ENCODE peak calls at places on chromosomes 12 and 14, in seven cellular contexts. One of them, this sample, is unnamed.

GRCh38 chr12:46209914-46210834 is 58.7 kb downstream of the SLC38A1 start:
- DNase-seq in HCT116: no peak
- DNase-seq in H1: no peak
- DNase-seq in SK-N-SH: no peak
- DNase-seq in HepG2: peak
- DNase-seq in GM12878: peak
- DNase-seq in K562: no peak
- DNase-seq in this sample: peak

GRCh38 chr12:116366456-116366776 is 88.9 kb upstream of the MED13L start:
- DNase-seq in HCT116: no peak
- DNase-seq in H1: no peak
- DNase-seq in SK-N-SH: peak
- DNase-seq in HepG2: no peak
- DNase-seq in GM12878: no peak
- DNase-seq in K562: no peak
- DNase-seq in this sample: peak

GRCh38 chr12:93860659-93861373 is 183.6 kb downstream of the CRADD start:
- DNase-seq in HCT116: no peak
- DNase-seq in H1: no peak
- DNase-seq in SK-N-SH: no peak
- DNase-seq in HepG2: no peak
- DNase-seq in GM12878: no peak
- DNase-seq in K562: no peak
- DNase-seq in this sample: peak

GRCh38 chr12:116455540-116456306 is 103.5 kb upstream of the MAP1LC3B2 start:
- DNase-seq in HCT116: peak
- DNase-seq in H1: no peak
- DNase-seq in SK-N-SH: peak
- DNase-seq in HepG2: no peak
- DNase-seq in GM12878: no peak
- DNase-seq in K562: peak
- DNase-seq in this sample: peak

GRCh38 chr14:37753459-37753858 is 158.0 kb downstream of the TTC6 start:
- DNase-seq in HCT116: no peak
- DNase-seq in H1: no peak
- DNase-seq in SK-N-SH: no peak
- DNase-seq in HepG2: no peak
- DNase-seq in GM12878: no peak
- DNase-seq in K562: no peak
- DNase-seq in this sample: no peak

GRCh38 chr12:105510526-105510925 is 180.0 kb downstream of the C12orf75 start:
- DNase-seq in HCT116: no peak
- DNase-seq in H1: no peak
- DNase-seq in SK-N-SH: no peak
- DNase-seq in HepG2: no peak
- DNase-seq in GM12878: no peak
- DNase-seq in K562: no peak
- DNase-seq in this sample: no peak

GRCh38 chr12:131783915-131784541 is 44.2 kb upstream of the MMP17 start:
- DNase-seq in HCT116: peak
- DNase-seq in H1: no peak
- DNase-seq in SK-N-SH: no peak
- DNase-seq in HepG2: no peak
- DNase-seq in GM12878: peak
- DNase-seq in K562: no peak
- DNase-seq in this sample: no peak

GRCh38 chr12:108896331-108896730 is 16.4 kb downstream of the DAO start:
- DNase-seq in HCT116: no peak
- DNase-seq in H1: no peak
- DNase-seq in SK-N-SH: no peak
- DNase-seq in HepG2: no peak
- DNase-seq in GM12878: no peak
- DNase-seq in K562: no peak
- DNase-seq in this sample: no peak

GRCh38 chr12:69247253-69248018 is 8.1 kb downstream of the CPSF6 start:
- DNase-seq in HCT116: no peak
- DNase-seq in H1: no peak
- DNase-seq in SK-N-SH: no peak
- DNase-seq in HepG2: no peak
- DNase-seq in GM12878: no peak
- DNase-seq in K562: no peak
- DNase-seq in this sample: no peak

GRCh38 chr14:101124860-101125259 is 221.3 kb upstream of the RTL1 start:
- DNase-seq in HCT116: no peak
- DNase-seq in H1: no peak
- DNase-seq in SK-N-SH: no peak
- DNase-seq in HepG2: no peak
- DNase-seq in GM12878: no peak
- DNase-seq in K562: no peak
- DNase-seq in this sample: no peak

GRCh38 chr12:125403145-125403789 is 338.0 kb downstream of the AACS start:
- DNase-seq in HCT116: peak
- DNase-seq in H1: peak
- DNase-seq in SK-N-SH: peak
- DNase-seq in HepG2: peak
- DNase-seq in GM12878: no peak
- DNase-seq in K562: peak
- DNase-seq in this sample: peak

GRCh38 chr12:6056406-6057211 is 67.9 kb downstream of the VWF start:
- DNase-seq in HCT116: peak
- DNase-seq in H1: peak
- DNase-seq in SK-N-SH: peak
- DNase-seq in HepG2: peak
- DNase-seq in GM12878: no peak
- DNase-seq in K562: peak
- DNase-seq in this sample: no peak

GRCh38 chr12:56350662-56351061 is 9.2 kb downstream of the STAT2 start:
- DNase-seq in HCT116: no peak
- DNase-seq in H1: no peak
- DNase-seq in SK-N-SH: no peak
- DNase-seq in HepG2: no peak
- DNase-seq in GM12878: no peak
- DNase-seq in K562: no peak
- DNase-seq in this sample: no peak

GRCh38 chr12:66061557-66062279 is 68.8 kb downstream of the LLPH start:
- DNase-seq in HCT116: no peak
- DNase-seq in H1: peak
- DNase-seq in SK-N-SH: no peak
- DNase-seq in HepG2: no peak
- DNase-seq in GM12878: no peak
- DNase-seq in K562: no peak
- DNase-seq in this sample: no peak

GRCh38 chr12:91890742-91891141 is 254.9 kb downstream of the BTG1 start:
- DNase-seq in HCT116: no peak
- DNase-seq in H1: no peak
- DNase-seq in SK-N-SH: no peak
- DNase-seq in HepG2: no peak
- DNase-seq in GM12878: no peak
- DNase-seq in K562: no peak
- DNase-seq in this sample: no peak

GRCh38 chr12:91893476-91893875 is 252.2 kb downstream of the BTG1 start:
- DNase-seq in HCT116: no peak
- DNase-seq in H1: no peak
- DNase-seq in SK-N-SH: no peak
- DNase-seq in HepG2: no peak
- DNase-seq in GM12878: no peak
- DNase-seq in K562: no peak
- DNase-seq in this sample: no peak

GRCh38 chr12:91894911-91895310 is 250.7 kb downstream of the BTG1 start:
- DNase-seq in HCT116: no peak
- DNase-seq in H1: no peak
- DNase-seq in SK-N-SH: no peak
- DNase-seq in HepG2: no peak
- DNase-seq in GM12878: no peak
- DNase-seq in K562: no peak
- DNase-seq in this sample: no peak

GRCh38 chr12:91889970-91890369 is 255.7 kb downstream of the BTG1 start:
- DNase-seq in HCT116: no peak
- DNase-seq in H1: no peak
- DNase-seq in SK-N-SH: no peak
- DNase-seq in HepG2: no peak
- DNase-seq in GM12878: no peak
- DNase-seq in K562: no peak
- DNase-seq in this sample: no peak

DNA sequence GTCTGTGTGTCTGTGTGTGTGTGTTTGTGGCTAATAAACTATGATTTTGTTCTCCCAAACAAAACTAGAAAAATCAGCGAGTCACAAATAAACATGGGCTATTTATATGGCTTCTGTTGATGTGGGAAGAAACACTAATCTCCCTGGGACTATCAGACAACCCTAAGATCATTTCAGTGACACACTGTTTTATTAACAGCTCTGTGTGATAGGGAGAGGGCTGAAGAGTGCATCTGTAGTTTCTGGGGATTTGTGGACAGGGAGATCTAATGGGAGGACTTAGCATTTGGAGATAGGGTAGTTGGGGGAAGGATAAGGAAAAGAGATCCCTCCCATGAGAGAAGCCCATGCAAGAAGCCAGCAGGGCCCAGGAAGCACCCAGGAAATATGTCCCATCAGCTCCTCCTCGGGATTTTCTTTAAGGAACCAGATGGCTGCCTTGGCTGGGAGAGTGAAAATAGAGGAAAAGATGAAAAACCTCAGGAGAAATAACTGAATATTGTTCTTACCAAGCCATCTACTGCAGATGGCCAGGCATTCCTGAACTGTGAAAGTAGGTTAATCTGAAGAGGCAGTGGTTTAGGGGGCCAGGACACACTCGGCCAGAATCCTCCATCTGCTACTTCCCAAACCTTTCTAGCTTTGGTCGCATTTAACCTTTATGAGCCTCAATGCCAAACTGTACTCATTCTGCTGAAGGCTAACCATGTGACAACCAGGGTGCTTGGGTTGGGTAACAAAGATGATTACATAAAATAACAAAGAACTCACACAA is 253.4 kb downstream of the BTG1 start:
- DNase-seq in HCT116: no peak
- DNase-seq in H1: no peak
- DNase-seq in SK-N-SH: no peak
- DNase-seq in HepG2: no peak
- DNase-seq in GM12878: no peak
- DNase-seq in K562: no peak
- DNase-seq in this sample: no peak
- TF ChIP-seq JUND in HCT116: no peak
- TF ChIP-seq JUND in H1: no peak
- TF ChIP-seq JUND in SK-N-SH: no peak
- TF ChIP-seq JUND in HepG2: no peak
- TF ChIP-seq JUND in GM12878: no peak
- TF ChIP-seq JUND in K562: no peak
- TF ChIP-seq JUND in this sample: no peak

GRCh38 chr12:49932746-49933145 is 17.8 kb upstream of the AQP2 start:
- DNase-seq in HCT116: no peak
- DNase-seq in H1: no peak
- DNase-seq in SK-N-SH: no peak
- DNase-seq in HepG2: no peak
- DNase-seq in GM12878: no peak
- DNase-seq in K562: no peak
- DNase-seq in this sample: no peak
- TF ChIP-seq JUND in HCT116: no peak
- TF ChIP-seq JUND in H1: no peak
- TF ChIP-seq JUND in SK-N-SH: no peak
- TF ChIP-seq JUND in HepG2: no peak
- TF ChIP-seq JUND in GM12878: no peak
- TF ChIP-seq JUND in K562: no peak
- TF ChIP-seq JUND in this sample: no peak

GRCh38 chr14:75232597-75232996 is 46.0 kb upstream of the FOS start:
- DNase-seq in HCT116: no peak
- DNase-seq in H1: no peak
- DNase-seq in SK-N-SH: no peak
- DNase-seq in HepG2: no peak
- DNase-seq in GM12878: no peak
- DNase-seq in K562: no peak
- DNase-seq in this sample: no peak
- TF ChIP-seq JUND in HCT116: no peak
- TF ChIP-seq JUND in H1: no peak
- TF ChIP-seq JUND in SK-N-SH: no peak
- TF ChIP-seq JUND in HepG2: no peak
- TF ChIP-seq JUND in GM12878: no peak
- TF ChIP-seq JUND in K562: no peak
- TF ChIP-seq JUND in this sample: no peak

GRCh38 chr12:91871751-91872150 is 273.9 kb downstream of the BTG1 start:
- DNase-seq in HCT116: no peak
- DNase-seq in H1: no peak
- DNase-seq in SK-N-SH: no peak
- DNase-seq in HepG2: no peak
- DNase-seq in GM12878: no peak
- DNase-seq in K562: no peak
- DNase-seq in this sample: no peak

GRCh38 chr12:91882910-91883309 is 262.7 kb downstream of the BTG1 start:
- DNase-seq in HCT116: no peak
- DNase-seq in H1: no peak
- DNase-seq in SK-N-SH: no peak
- DNase-seq in HepG2: no peak
- DNase-seq in GM12878: no peak
- DNase-seq in K562: no peak
- DNase-seq in this sample: no peak

GRCh38 chr12:91877461-91878230 is 268.0 kb downstream of the BTG1 start:
- DNase-seq in HCT116: no peak
- DNase-seq in H1: no peak
- DNase-seq in SK-N-SH: no peak
- DNase-seq in HepG2: no peak
- DNase-seq in GM12878: no peak
- DNase-seq in K562: no peak
- DNase-seq in this sample: no peak

GRCh38 chr12:91874086-91874865 is 271.4 kb downstream of the BTG1 start:
- DNase-seq in HCT116: no peak
- DNase-seq in H1: no peak
- DNase-seq in SK-N-SH: no peak
- DNase-seq in HepG2: no peak
- DNase-seq in GM12878: no peak
- DNase-seq in K562: no peak
- DNase-seq in this sample: no peak

DNA sequence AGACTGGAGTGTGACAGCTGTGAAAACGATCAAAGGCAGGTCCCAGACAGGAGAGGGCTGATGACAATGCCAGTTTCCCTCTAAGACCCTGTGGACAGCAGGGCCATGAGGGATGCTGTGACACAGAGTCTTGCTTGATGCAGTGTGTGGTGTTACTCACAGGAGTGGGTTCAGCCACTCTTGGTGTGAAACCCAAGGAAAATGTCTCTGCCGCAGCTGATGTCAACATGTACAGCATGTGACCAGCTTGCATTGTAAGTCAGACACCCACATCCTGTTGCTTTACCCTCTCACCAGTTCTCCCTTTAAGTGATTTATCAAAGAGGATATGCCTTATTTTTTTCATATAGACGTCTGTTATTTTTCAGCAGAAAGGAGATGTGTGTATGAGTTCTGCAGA is 268.6 kb downstream of the BTG1 start:
- DNase-seq in HCT116: no peak
- DNase-seq in H1: no peak
- DNase-seq in SK-N-SH: no peak
- DNase-seq in HepG2: no peak
- DNase-seq in GM12878: peak
- DNase-seq in K562: no peak
- DNase-seq in this sample: no peak
- TF ChIP-seq JUND in HCT116: no peak
- TF ChIP-seq JUND in H1: no peak
- TF ChIP-seq JUND in SK-N-SH: no peak
- TF ChIP-seq JUND in HepG2: no peak
- TF ChIP-seq JUND in GM12878: no peak
- TF ChIP-seq JUND in K562: no peak
- TF ChIP-seq JUND in this sample: no peak

This sample was measured in T47D.